ENCODE peak calls at places on chromosomes 7 and 10, in five cellular contexts. One of them, this sample, is unnamed.

GRCh38 chr7:139620676-139621344 is 97.3 kb downstream of the CLEC2L start:
- DNase-seq in K562: peak
- DNase-seq in HepG2: peak
- DNase-seq in H1: peak
- DNase-seq in GM12878: no peak
- DNase-seq in this sample: peak

GRCh38 chr7:155972247-155972646 is 160.0 kb upstream of the SHH start:
- DNase-seq in K562: no peak
- DNase-seq in HepG2: no peak
- DNase-seq in H1: no peak
- DNase-seq in GM12878: no peak
- DNase-seq in this sample: no peak

GRCh38 chr7:43234968-43235367 is 122.5 kb downstream of the HECW1 start:
- DNase-seq in K562: no peak
- DNase-seq in HepG2: no peak
- DNase-seq in H1: no peak
- DNase-seq in GM12878: no peak
- DNase-seq in this sample: no peak

GRCh38 chr7:20304366-20304765 is 26.3 kb upstream of the ITGB8 start:
- DNase-seq in K562: no peak
- DNase-seq in HepG2: peak
- DNase-seq in H1: no peak
- DNase-seq in GM12878: no peak
- DNase-seq in this sample: no peak

GRCh38 chr7:1192171-1192676 is 32.2 kb upstream of the ZFAND2A start:
- DNase-seq in K562: no peak
- DNase-seq in HepG2: no peak
- DNase-seq in H1: no peak
- DNase-seq in GM12878: no peak
- DNase-seq in this sample: no peak

GRCh38 chr7:47534322-47535032 is 47.4 kb downstream of the TNS3 start:
- DNase-seq in K562: peak
- DNase-seq in HepG2: no peak
- DNase-seq in H1: no peak
- DNase-seq in GM12878: no peak
- DNase-seq in this sample: no peak

GRCh38 chr7:26052721-26053120 is 99.3 kb upstream of the NFE2L3 start:
- DNase-seq in K562: no peak
- DNase-seq in HepG2: no peak
- DNase-seq in H1: no peak
- DNase-seq in GM12878: no peak
- DNase-seq in this sample: no peak

GRCh38 chr7:138720286-138720685 is 19.1 kb upstream of the SVOPL start:
- DNase-seq in K562: no peak
- DNase-seq in HepG2: no peak
- DNase-seq in H1: no peak
- DNase-seq in GM12878: no peak
- DNase-seq in this sample: no peak

GRCh38 chr10:132448248-132448731 is 51.3 kb downstream of the PWWP2B start:
- DNase-seq in K562: peak
- DNase-seq in HepG2: no peak
- DNase-seq in H1: no peak
- DNase-seq in GM12878: peak
- DNase-seq in this sample: peak

GRCh38 chr10:110860576-110861241 is 11.0 kb upstream of the PDCD4 start:
- DNase-seq in K562: no peak
- DNase-seq in HepG2: peak
- DNase-seq in H1: peak
- DNase-seq in GM12878: peak
- DNase-seq in this sample: no peak

GRCh38 chr7:92924800-92925199 is 88.4 kb upstream of the CDK6 start:
- DNase-seq in K562: peak
- DNase-seq in HepG2: no peak
- DNase-seq in H1: no peak
- DNase-seq in GM12878: no peak
- DNase-seq in this sample: peak

GRCh38 chr7:45157653-45158401 is at the start of gene RAMP3:
- DNase-seq in K562: no peak
- DNase-seq in HepG2: no peak
- DNase-seq in H1: peak
- DNase-seq in GM12878: no peak
- DNase-seq in this sample: peak

GRCh38 chr10:98128802-98129201 is 5.7 kb upstream of the R3HCC1L start:
- DNase-seq in K562: no peak
- DNase-seq in HepG2: no peak
- DNase-seq in H1: no peak
- DNase-seq in GM12878: no peak
- DNase-seq in this sample: no peak

GRCh38 chr7:133794490-133794889 is 332.6 kb upstream of the LRGUK start:
- DNase-seq in K562: no peak
- DNase-seq in HepG2: no peak
- DNase-seq in H1: no peak
- DNase-seq in GM12878: no peak
- DNase-seq in this sample: no peak

GRCh38 chr10:16611037-16611436 is 89.4 kb upstream of the C1QL3 start:
- DNase-seq in K562: no peak
- DNase-seq in HepG2: no peak
- DNase-seq in H1: no peak
- DNase-seq in GM12878: no peak
- DNase-seq in this sample: no peak

GRCh38 chr10:10131984-10132383 is 885.7 kb upstream of the CELF2 start:
- DNase-seq in K562: no peak
- DNase-seq in HepG2: no peak
- DNase-seq in H1: no peak
- DNase-seq in GM12878: no peak
- DNase-seq in this sample: no peak

GRCh38 chr7:25594122-25594521 is 365.8 kb upstream of the NPVF start:
- DNase-seq in K562: no peak
- DNase-seq in HepG2: no peak
- DNase-seq in H1: no peak
- DNase-seq in GM12878: no peak
- DNase-seq in this sample: no peak

GRCh38 chr10:44993226-44993921 is 7.3 kb upstream of the ZNF22 start:
- DNase-seq in K562: no peak
- DNase-seq in HepG2: no peak
- DNase-seq in H1: no peak
- DNase-seq in GM12878: no peak
- DNase-seq in this sample: no peak

GRCh38 chr10:86744067-86744725 is 12.2 kb upstream of the BMPR1A start:
- DNase-seq in K562: no peak
- DNase-seq in HepG2: no peak
- DNase-seq in H1: no peak
- DNase-seq in GM12878: no peak
- DNase-seq in this sample: no peak
- TF ChIP-seq CREB1 in K562: no peak
- TF ChIP-seq CREB1 in HepG2: no peak
- TF ChIP-seq CREB1 in H1: no peak
- TF ChIP-seq CREB1 in GM12878: no peak
- TF ChIP-seq CREB1 in this sample: no peak

GRCh38 chr10:43938810-43939209 is 290.1 kb upstream of the ZNF32 start:
- DNase-seq in K562: no peak
- DNase-seq in HepG2: no peak
- DNase-seq in H1: no peak
- DNase-seq in GM12878: no peak
- DNase-seq in this sample: no peak

GRCh38 chr10:43940898-43941777 is 292.5 kb upstream of the ZNF32 start:
- DNase-seq in K562: no peak
- DNase-seq in HepG2: no peak
- DNase-seq in H1: no peak
- DNase-seq in GM12878: no peak
- DNase-seq in this sample: no peak

GRCh38 chr10:43939939-43940810 is 291.5 kb upstream of the ZNF32 start:
- DNase-seq in K562: no peak
- DNase-seq in HepG2: no peak
- DNase-seq in H1: no peak
- DNase-seq in GM12878: no peak
- DNase-seq in this sample: no peak

GRCh38 chr10:43942096-43942885 is 293.6 kb upstream of the ZNF32 start:
- DNase-seq in K562: no peak
- DNase-seq in HepG2: no peak
- DNase-seq in H1: peak
- DNase-seq in GM12878: no peak
- DNase-seq in this sample: no peak

GRCh38 chr10:43939389-43939938 is 290.8 kb upstream of the ZNF32 start:
- DNase-seq in K562: no peak
- DNase-seq in HepG2: no peak
- DNase-seq in H1: no peak
- DNase-seq in GM12878: no peak
- DNase-seq in this sample: no peak
- TF ChIP-seq SP1 in K562: no peak
- TF ChIP-seq SP1 in HepG2: no peak
- TF ChIP-seq SP1 in H1: no peak
- TF ChIP-seq SP1 in GM12878: no peak
- TF ChIP-seq SP1 in this sample: no peak

DNA sequence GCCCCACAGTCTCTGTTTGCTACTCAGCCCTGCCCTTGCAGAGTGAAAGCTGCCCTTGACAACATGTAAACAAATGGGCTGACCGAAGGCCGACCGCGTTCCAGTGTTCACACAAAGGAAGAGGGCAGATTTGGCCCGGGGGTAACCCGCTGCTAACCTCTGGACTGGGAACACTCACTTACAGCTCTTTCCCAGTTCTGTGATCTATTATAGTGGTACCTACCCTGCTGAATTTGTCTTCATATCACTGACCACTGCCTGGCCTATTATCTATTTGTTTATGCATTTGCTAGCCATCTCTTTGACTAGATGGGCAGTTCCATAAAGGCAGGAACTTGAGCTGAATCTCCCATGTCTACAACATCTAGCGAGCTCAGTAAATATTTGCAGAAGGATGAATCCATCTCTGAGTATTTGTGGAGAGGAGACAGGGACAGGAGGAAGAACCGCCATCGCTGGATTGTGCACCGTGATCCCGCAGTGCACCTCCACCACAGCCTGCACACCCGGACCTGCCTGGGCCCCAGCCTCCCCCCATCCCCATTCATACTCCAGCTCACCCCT is 15.3 kb downstream of the SLC29A3 start:
- DNase-seq in K562: no peak
- DNase-seq in HepG2: peak
- DNase-seq in H1: no peak
- DNase-seq in GM12878: no peak
- DNase-seq in this sample: no peak
- TF ChIP-seq USF2 in K562: no peak
- TF ChIP-seq USF2 in HepG2: no peak
- TF ChIP-seq USF2 in H1: no peak
- TF ChIP-seq USF2 in GM12878: no peak
- TF ChIP-seq USF2 in this sample: no peak

DNA sequence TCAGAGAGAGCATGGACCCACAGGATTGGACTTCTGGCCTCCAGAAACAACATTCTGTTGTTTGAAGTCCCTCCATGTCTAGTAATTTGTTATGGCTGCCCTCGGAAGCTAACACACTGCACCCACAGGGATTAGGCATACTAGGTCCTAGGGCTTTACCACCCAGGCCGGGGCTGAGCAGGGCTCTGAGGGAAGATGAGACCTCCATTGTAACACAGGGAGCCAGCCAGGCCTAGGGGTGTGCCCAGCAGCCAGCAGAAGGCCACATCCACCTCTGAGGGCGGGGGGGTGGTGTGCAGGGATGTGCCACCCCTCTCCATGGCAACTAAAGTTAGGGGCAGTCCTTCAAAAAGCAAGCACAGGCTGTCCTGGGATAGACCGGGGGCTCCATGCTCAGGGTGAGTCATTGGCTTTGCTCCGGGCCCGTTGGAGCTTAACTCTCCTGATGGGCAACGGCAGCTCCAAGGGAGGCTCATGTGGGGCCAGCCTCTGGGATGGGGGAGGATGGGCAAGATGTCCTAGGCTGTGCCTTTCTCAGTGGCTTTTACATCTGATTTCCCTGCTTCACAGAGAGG is 96.6 kb upstream of the GPR26 start:
- DNase-seq in K562: no peak
- DNase-seq in HepG2: no peak
- DNase-seq in H1: no peak
- DNase-seq in GM12878: no peak
- DNase-seq in this sample: no peak
- TF ChIP-seq CREB1 in K562: no peak
- TF ChIP-seq CREB1 in HepG2: no peak
- TF ChIP-seq CREB1 in H1: no peak
- TF ChIP-seq CREB1 in GM12878: no peak
- TF ChIP-seq CREB1 in this sample: no peak

GRCh38 chr7:34222722-34223121 is 317.4 kb downstream of the BMPER start:
- DNase-seq in K562: no peak
- DNase-seq in HepG2: no peak
- DNase-seq in H1: no peak
- DNase-seq in GM12878: no peak
- DNase-seq in this sample: no peak
- TF ChIP-seq SP1 in K562: no peak
- TF ChIP-seq SP1 in HepG2: no peak
- TF ChIP-seq SP1 in H1: no peak
- TF ChIP-seq SP1 in GM12878: no peak
- TF ChIP-seq SP1 in this sample: no peak

GRCh38 chr10:73850863-73851461 is 23.4 kb downstream of the CAMK2G start:
- DNase-seq in K562: no peak
- DNase-seq in HepG2: no peak
- DNase-seq in H1: no peak
- DNase-seq in GM12878: no peak
- DNase-seq in this sample: peak

GRCh38 chr10:73853196-73853595 is 21.2 kb downstream of the CAMK2G start:
- DNase-seq in K562: no peak
- DNase-seq in HepG2: no peak
- DNase-seq in H1: no peak
- DNase-seq in GM12878: no peak
- DNase-seq in this sample: no peak

GRCh38 chr10:73847031-73847430 is 27.3 kb downstream of the CAMK2G start:
- DNase-seq in K562: no peak
- DNase-seq in HepG2: no peak
- DNase-seq in H1: no peak
- DNase-seq in GM12878: no peak
- DNase-seq in this sample: no peak

GRCh38 chr10:73850205-73850604 is 24.1 kb downstream of the CAMK2G start:
- DNase-seq in K562: no peak
- DNase-seq in HepG2: no peak
- DNase-seq in H1: no peak
- DNase-seq in GM12878: no peak
- DNase-seq in this sample: no peak

DNA sequence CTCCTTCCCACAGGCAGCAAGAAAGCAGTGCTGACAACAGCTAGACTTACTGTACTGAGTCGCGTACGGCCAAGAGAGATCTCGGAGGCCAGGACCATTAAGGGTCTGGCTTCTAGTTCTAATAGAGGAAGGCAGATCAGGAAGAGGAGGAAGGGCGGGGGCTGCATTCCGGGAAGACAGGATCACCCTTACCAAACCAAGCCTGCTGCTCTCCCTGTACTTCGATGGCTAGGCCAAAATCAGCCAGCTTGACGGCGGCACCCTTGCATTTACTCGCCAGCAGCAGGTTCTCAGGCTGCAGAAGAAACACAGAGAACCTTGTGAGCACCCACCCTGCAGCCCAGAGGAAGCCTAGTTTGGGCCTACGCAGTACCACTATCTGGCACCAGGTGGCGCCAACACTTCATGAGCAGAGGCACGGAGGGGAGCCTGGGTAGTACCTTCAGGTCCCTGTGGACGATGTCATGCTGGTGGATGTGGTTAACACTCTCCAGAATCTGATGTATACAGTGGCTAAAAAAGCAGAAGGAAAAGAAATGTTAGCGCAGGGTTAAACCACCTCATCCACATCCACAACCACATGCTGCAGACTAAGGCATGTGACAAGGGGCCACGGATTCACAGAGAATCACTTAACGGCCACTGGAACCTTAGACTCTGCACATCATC is 25.4 kb downstream of the CAMK2G start:
- DNase-seq in K562: peak
- DNase-seq in HepG2: peak
- DNase-seq in H1: peak
- DNase-seq in GM12878: peak
- DNase-seq in this sample: peak
- TF ChIP-seq USF2 in K562: no peak
- TF ChIP-seq USF2 in HepG2: no peak
- TF ChIP-seq USF2 in H1: no peak
- TF ChIP-seq USF2 in GM12878: peak
- TF ChIP-seq USF2 in this sample: no peak